ENCODE peak calls at places on chromosomes 16 and 17, in ten cellular contexts. E, S, N, I, C, D, L, X, M and W are unnamed samples.

GRCh38 chr16:81846105-81846504 is 67.0 kb downstream of the PLCG2 start:
- DNase-seq in E (no peak), X (no peak), I (no peak), L (no peak), D (no peak), N (no peak), C (no peak), S (peak; percentile 52), M (no peak), W (no peak)

GRCh38 chr17:28871056-28871579 is 16.3 kb downstream of the ERAL1 start:
- DNase-seq in M (no peak), X (no peak), C (no peak), I (no peak), L (no peak), D (no peak), S (no peak), N (no peak), E (peak; percentile 9), W (no peak)

GRCh38 chr17:42725143-42725542 is 19.7 kb downstream of the EZH1 start:
- DNase-seq in C (no peak), N (no peak), M (no peak), E (no peak), L (no peak), I (no peak), S (no peak), X (no peak), D (no peak), W (no peak)

GRCh38 chr16:69501956-69502457 is 63.8 kb upstream of the NFAT5 start:
- DNase-seq in C (no peak), L (no peak), E (no peak), D (no peak), I (no peak), N (no peak), S (no peak), M (no peak), X (no peak), W (peak; percentile 85)

GRCh38 chr17:77203846-77204245 is 63.1 kb downstream of the SEC14L1 start:
- DNase-seq in S (no peak), C (no peak), E (no peak), I (no peak), X (no peak), L (no peak), N (no peak), D (no peak), M (no peak), W (no peak)

GRCh38 chr17:41008811-41009210 is at the start of gene KRTAP3-1:
- DNase-seq in X (no peak), I (no peak), E (no peak), S (no peak), N (no peak), M (no peak), D (no peak), C (no peak), L (no peak), W (no peak)

GRCh38 chr17:42061641-42062487 is 11.5 kb upstream of the C17orf113 start:
- DNase-seq in E (no peak), I (no peak), C (no peak), M (no peak), X (no peak), L (no peak), S (no peak), D (no peak), N (no peak), W (no peak)

GRCh38 chr16:84607694-84608093 is 10.2 kb downstream of the COTL1 start:
- DNase-seq in D (no peak), E (no peak), N (no peak), M (no peak), L (no peak), C (no peak), I (no peak), X (no peak), S (no peak), W (no peak)

GRCh38 chr16:4005281-4005680 is 111.0 kb downstream of the ADCY9 start:
- DNase-seq in I (no peak), D (no peak), X (no peak), L (no peak), C (no peak), S (no peak), N (no peak), E (no peak), M (no peak), W (no peak)

GRCh38 chr16:56488035-56488434 is 31.8 kb downstream of the BBS2 start:
- DNase-seq in X (no peak), L (no peak), I (no peak), D (no peak), S (no peak), C (no peak), N (no peak), E (no peak), M (no peak), W (no peak)

GRCh38 chr16:73572135-73572534 is 524.2 kb upstream of the ZFHX3 start:
- DNase-seq in I (peak; percentile 62), D (no peak), E (peak; percentile 59), C (no peak), L (no peak), X (no peak), M (no peak), S (peak; percentile 23), N (peak; percentile 12), W (peak; percentile 1)

GRCh38 chr16:14300631-14301149 is 229.6 kb downstream of the MRTFB start:
- DNase-seq in E (peak; percentile 74), X (peak; percentile 79), I (peak; percentile 76), L (peak; percentile 85), M (no peak), S (peak; percentile 76), N (peak; percentile 45), D (peak; percentile 63), C (no peak), W (peak; percentile 72)

GRCh38 chr16:54070944-54071343 is 215.6 kb downstream of the IRX3 start:
- DNase-seq in S (no peak), L (no peak), D (no peak), C (no peak), I (no peak), M (no peak), X (no peak), N (no peak), E (no peak), W (no peak)

GRCh38 chr17:44808156-44808555 is 21.9 kb downstream of the GJC1 start:
- DNase-seq in C (no peak), M (no peak), L (no peak), I (no peak), E (no peak), X (no peak), S (no peak), D (no peak), N (no peak), W (no peak)

GRCh38 chr16:2439598-2439997 is 10.4 kb downstream of the CCNF start:
- DNase-seq in C (no peak), E (no peak), L (no peak), I (no peak), S (no peak), M (no peak), X (no peak), D (no peak), N (no peak), W (no peak)

GRCh38 chr16:67028167-67028554 is 788 bp upstream of the CBFB start:
- DNase-seq in M (no peak), D (no peak), N (no peak), E (no peak), L (no peak), S (no peak), C (no peak), X (no peak), I (no peak), W (no peak)

GRCh38 chr17:61218438-61218837 is 181.2 kb upstream of the TBX2 start:
- DNase-seq in L (no peak), D (no peak), C (peak; percentile 30), M (no peak), X (peak; percentile 64), I (peak; percentile 39), E (no peak), N (no peak), S (peak; percentile 65), W (peak; percentile 15)

GRCh38 chr16:19914877-19915276 is 30.2 kb upstream of the GPRC5B start:
- DNase-seq in E (no peak), L (no peak), S (no peak), I (no peak), C (no peak), N (no peak), X (no peak), M (no peak), D (no peak), W (no peak)